ENCODE peak calls at places on chromosome 4, in five cellular contexts. One of them, this sample, is unnamed.

GRCh38 chr4:8109406-8110065 is 49.1 kb downstream of the ABLIM2 start:
- DNase-seq in psoas muscle: peak
- DNase-seq in H9: no peak
- DNase-seq in mucosa of descending colon: no peak
- DNase-seq in cardiac fibroblast: no peak
- DNase-seq in this sample: no peak

GRCh38 chr4:60611762-60612496 is 588.2 kb upstream of the ADGRL3 start:
- DNase-seq in psoas muscle: no peak
- DNase-seq in mucosa of descending colon: no peak
- DNase-seq in H9: no peak
- DNase-seq in cardiac fibroblast: no peak
- DNase-seq in this sample: no peak

GRCh38 chr4:152961041-152961751 is 25.1 kb downstream of the FHDC1 start:
- DNase-seq in H9: no peak
- DNase-seq in cardiac fibroblast: peak
- DNase-seq in psoas muscle: no peak
- DNase-seq in mucosa of descending colon: no peak
- DNase-seq in this sample: no peak

GRCh38 chr4:78081541-78081940 is 24.4 kb downstream of the FRAS1 start:
- DNase-seq in mucosa of descending colon: no peak
- DNase-seq in psoas muscle: no peak
- DNase-seq in H9: no peak
- DNase-seq in cardiac fibroblast: no peak
- DNase-seq in this sample: no peak

GRCh38 chr4:7854211-7854610 is 85.5 kb downstream of the AFAP1 start:
- DNase-seq in psoas muscle: peak
- DNase-seq in mucosa of descending colon: no peak
- DNase-seq in H9: no peak
- DNase-seq in cardiac fibroblast: no peak
- DNase-seq in this sample: no peak

GRCh38 chr4:10384974-10385373 is 72.3 kb downstream of the ZNF518B start:
- DNase-seq in mucosa of descending colon: no peak
- DNase-seq in cardiac fibroblast: no peak
- DNase-seq in H9: no peak
- DNase-seq in psoas muscle: no peak
- DNase-seq in this sample: no peak

GRCh38 chr4:25283948-25284347 is 28.6 kb upstream of the ZCCHC4 start:
- DNase-seq in mucosa of descending colon: no peak
- DNase-seq in psoas muscle: no peak
- DNase-seq in cardiac fibroblast: no peak
- DNase-seq in H9: no peak
- DNase-seq in this sample: no peak

GRCh38 chr4:35934370-35934981 is 309.8 kb downstream of the ARAP2 start:
- DNase-seq in mucosa of descending colon: no peak
- DNase-seq in cardiac fibroblast: peak
- DNase-seq in psoas muscle: no peak
- DNase-seq in H9: no peak
- DNase-seq in this sample: no peak

GRCh38 chr4:165355900-165356300 is 22.9 kb upstream of the CPE start:
- DNase-seq in mucosa of descending colon: peak
- DNase-seq in H9: peak
- DNase-seq in cardiac fibroblast: peak
- DNase-seq in psoas muscle: no peak
- DNase-seq in this sample: no peak

GRCh38 chr4:169205146-169205806 is 65.5 kb downstream of the SH3RF1 start:
- DNase-seq in cardiac fibroblast: no peak
- DNase-seq in H9: no peak
- DNase-seq in psoas muscle: no peak
- DNase-seq in mucosa of descending colon: no peak
- DNase-seq in this sample: no peak

GRCh38 chr4:155769092-155769491 is 10.3 kb downstream of the GUCY1B1 start:
- DNase-seq in psoas muscle: no peak
- DNase-seq in cardiac fibroblast: no peak
- DNase-seq in mucosa of descending colon: peak
- DNase-seq in H9: no peak
- DNase-seq in this sample: no peak

GRCh38 chr4:102390438-102390837 is 45.2 kb upstream of the SLC39A8 start:
- DNase-seq in cardiac fibroblast: peak
- DNase-seq in psoas muscle: no peak
- DNase-seq in mucosa of descending colon: no peak
- DNase-seq in H9: no peak
- DNase-seq in this sample: no peak

GRCh38 chr4:39446842-39447573 is 11.7 kb downstream of the RPL9 start:
- DNase-seq in cardiac fibroblast: peak
- DNase-seq in psoas muscle: peak
- DNase-seq in mucosa of descending colon: peak
- DNase-seq in H9: peak
- DNase-seq in this sample: peak

GRCh38 chr4:97548186-97548585 is 595.1 kb downstream of the STPG2 start:
- DNase-seq in psoas muscle: no peak
- DNase-seq in H9: no peak
- DNase-seq in mucosa of descending colon: no peak
- DNase-seq in cardiac fibroblast: no peak
- DNase-seq in this sample: no peak

DNA sequence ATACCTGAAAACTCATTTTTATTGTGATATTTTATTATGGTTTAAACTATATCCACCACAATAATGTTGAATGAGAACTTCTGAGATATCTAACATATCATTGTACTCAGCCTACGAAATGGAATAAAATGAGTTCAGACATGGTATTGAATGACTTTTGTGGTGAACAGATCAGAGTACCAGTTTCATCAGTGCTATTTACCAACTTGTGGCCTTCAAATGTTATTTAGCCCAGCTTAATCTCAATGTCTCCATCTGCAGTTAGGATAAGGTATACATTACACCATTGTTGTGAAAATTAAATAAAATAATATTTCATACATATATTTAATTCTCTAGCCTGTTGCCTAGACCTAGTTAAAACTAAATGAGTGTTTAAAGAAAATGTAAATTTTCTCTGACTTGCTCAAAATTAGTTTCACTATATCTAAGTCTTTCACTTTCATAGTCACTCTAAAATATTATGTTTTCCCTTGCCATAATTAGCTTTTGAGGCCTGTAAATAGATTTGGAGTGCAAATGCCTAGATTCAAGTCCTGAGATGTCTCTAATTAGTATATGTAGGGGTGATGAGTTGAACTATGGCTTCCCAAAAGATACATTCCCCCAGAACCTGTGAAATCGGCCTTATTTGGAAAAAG is 594.2 kb downstream of the STPG2 start:
- DNase-seq in mucosa of descending colon: no peak
- DNase-seq in psoas muscle: no peak
- DNase-seq in cardiac fibroblast: no peak
- DNase-seq in H9: no peak
- DNase-seq in this sample: no peak
- TF ChIP-seq CTCF in mucosa of descending colon: no peak
- TF ChIP-seq CTCF in psoas muscle: no peak
- TF ChIP-seq CTCF in cardiac fibroblast: peak
- TF ChIP-seq CTCF in H9: peak
- TF ChIP-seq CTCF in this sample: no peak

DNA sequence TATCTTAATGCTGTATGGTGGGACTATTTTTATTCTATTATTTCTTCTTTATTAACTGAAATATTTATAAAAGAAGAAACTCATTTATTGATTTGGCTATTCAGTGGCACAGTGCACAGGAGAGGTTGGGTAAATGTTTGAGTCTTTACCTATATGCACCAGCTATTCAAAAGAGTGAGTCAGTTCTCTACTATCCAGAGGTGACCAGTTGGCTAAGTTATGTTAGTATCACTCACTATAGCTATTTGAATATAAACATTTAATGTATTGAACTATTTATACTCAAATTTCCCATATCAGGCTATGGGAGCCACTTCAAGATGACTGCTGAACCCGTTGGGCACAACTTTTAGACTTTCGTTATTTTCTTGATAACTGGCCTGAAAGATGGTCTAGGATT is 106.1 kb upstream of the VEGFC start:
- DNase-seq in mucosa of descending colon: no peak
- DNase-seq in H9: no peak
- DNase-seq in psoas muscle: no peak
- DNase-seq in cardiac fibroblast: no peak
- DNase-seq in this sample: no peak
- TF ChIP-seq CTCF in mucosa of descending colon: no peak
- TF ChIP-seq CTCF in H9: no peak
- TF ChIP-seq CTCF in psoas muscle: no peak
- TF ChIP-seq CTCF in cardiac fibroblast: no peak
- TF ChIP-seq CTCF in this sample: no peak

DNA sequence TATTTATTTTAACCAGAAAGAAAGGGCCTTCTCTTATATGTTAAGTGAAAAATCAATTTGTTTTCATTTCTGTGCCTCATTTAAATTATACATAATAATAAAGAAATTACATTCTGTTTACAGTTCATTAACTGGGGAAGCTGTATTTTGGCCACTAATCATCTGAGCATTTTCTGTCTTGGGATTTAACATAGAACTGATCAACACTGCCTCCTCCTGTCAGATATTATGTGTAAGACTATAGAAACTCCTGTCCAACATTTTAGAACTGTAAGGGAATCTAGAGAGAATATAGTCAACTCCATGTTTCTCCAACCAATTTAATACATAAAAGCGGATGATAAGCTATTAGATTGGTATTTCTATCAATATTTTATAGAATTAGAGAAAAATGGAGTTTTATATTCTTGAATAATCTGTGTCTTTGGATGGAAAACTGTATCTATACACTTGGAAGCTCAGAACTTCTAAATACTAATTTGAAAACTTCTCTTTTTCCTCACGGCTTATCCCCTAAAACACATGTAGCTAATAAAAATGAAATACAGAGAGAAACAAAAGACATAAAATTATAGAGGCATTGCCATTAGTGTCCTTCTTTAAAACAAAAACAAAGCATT is 33.0 kb downstream of the ENPEP start:
- DNase-seq in psoas muscle: no peak
- DNase-seq in H9: no peak
- DNase-seq in mucosa of descending colon: peak
- DNase-seq in cardiac fibroblast: peak
- DNase-seq in this sample: no peak
- TF ChIP-seq CTCF in psoas muscle: peak
- TF ChIP-seq CTCF in H9: peak
- TF ChIP-seq CTCF in mucosa of descending colon: peak
- TF ChIP-seq CTCF in cardiac fibroblast: peak
- TF ChIP-seq CTCF in this sample: peak

GRCh38 chr4:145944886-145945285 is 6.3 kb upstream of the ZNF827 start:
- DNase-seq in psoas muscle: no peak
- DNase-seq in cardiac fibroblast: no peak
- DNase-seq in mucosa of descending colon: no peak
- DNase-seq in H9: no peak
- DNase-seq in this sample: no peak

GRCh38 chr4:145939856-145940255 is 1.2 kb upstream of the ZNF827 start:
- DNase-seq in psoas muscle: no peak
- DNase-seq in H9: no peak
- DNase-seq in cardiac fibroblast: no peak
- DNase-seq in mucosa of descending colon: no peak
- DNase-seq in this sample: no peak

DNA sequence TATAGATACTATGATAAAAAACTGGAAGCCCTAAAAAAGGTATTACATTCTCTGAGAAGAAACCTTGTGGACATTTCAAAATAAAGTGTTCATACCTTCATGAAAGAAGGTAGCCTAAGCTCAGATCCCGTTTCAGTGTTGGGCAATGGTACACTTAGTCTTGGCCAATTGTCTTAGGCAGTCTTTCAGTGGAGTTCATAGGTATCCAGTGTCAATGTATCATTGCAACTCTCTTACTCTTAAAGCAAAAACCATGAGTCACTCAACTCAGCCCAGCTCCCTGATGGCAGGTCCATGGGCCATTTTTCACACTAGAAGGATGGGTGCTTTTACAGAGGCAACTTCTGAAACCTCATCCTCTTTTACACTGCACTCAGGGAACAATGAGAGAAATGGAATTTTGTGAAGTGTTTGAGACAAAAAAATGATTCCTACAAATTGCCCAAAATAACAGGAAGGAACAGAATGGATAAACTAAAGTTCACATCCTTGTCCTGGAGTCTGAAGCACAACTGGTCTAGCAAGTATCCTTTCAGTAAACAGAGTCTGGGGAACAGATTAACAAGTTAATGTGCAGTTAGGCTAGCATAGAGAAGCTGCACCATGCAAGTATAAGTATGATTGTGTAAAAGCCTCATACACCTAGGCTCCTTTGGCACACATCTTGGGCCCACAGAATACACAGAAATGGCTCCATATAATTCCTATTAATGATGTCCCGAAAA is 7.0 kb upstream of the ZNF827 start:
- DNase-seq in cardiac fibroblast: no peak
- DNase-seq in H9: no peak
- DNase-seq in mucosa of descending colon: no peak
- DNase-seq in psoas muscle: no peak
- DNase-seq in this sample: no peak
- TF ChIP-seq CTCF in cardiac fibroblast: no peak
- TF ChIP-seq CTCF in H9: no peak
- TF ChIP-seq CTCF in mucosa of descending colon: no peak
- TF ChIP-seq CTCF in psoas muscle: no peak
- TF ChIP-seq CTCF in this sample: no peak